ENCODE peak calls at places on chromosomes 3 and 15, in four cellular contexts. F, C, H and E are unnamed samples.

GRCh38 chr3:14428087-14429067 is 26.0 kb downstream of the SLC6A6 start:
- DNase-seq in F (no peak), C (no peak), H (no peak), E (no peak)

GRCh38 chr15:101795455-101795854 is 7.9 kb upstream of the OR4F6 start:
- DNase-seq in F (no peak), C (peak; percentile 93), H (no peak), E (peak; percentile 24)

GRCh38 chr15:39230917-39231285 is 350.0 kb upstream of the THBS1 start:
- DNase-seq in F (no peak), C (no peak), H (no peak), E (no peak)

GRCh38 chr15:38672814-38673292 is 108.2 kb upstream of the RASGRP1 start:
- DNase-seq in F (no peak), C (no peak), H (peak; percentile 86), E (no peak)

GRCh38 chr15:63156708-63157065 is 590 bp downstream of the RPS27L start:
- DNase-seq in F (peak; percentile 31), C (peak; percentile 47), H (no peak), E (peak; percentile 56)

GRCh38 chr3:59605318-59605717 is 555.5 kb upstream of the CFAP20DC start:
- DNase-seq in F (no peak), C (no peak), H (no peak), E (no peak)

GRCh38 chr3:32901005-32901932 is 50.2 kb upstream of the CCR4 start:
- DNase-seq in F (no peak), C (no peak), H (no peak), E (no peak)

GRCh38 chr3:143686638-143687197 is 161.6 kb downstream of the SLC9A9 start:
- DNase-seq in F (no peak), C (no peak), H (no peak), E (no peak)

GRCh38 chr3:158713094-158713499 is 19.2 kb downstream of the RARRES1 start:
- DNase-seq in F (no peak), C (no peak), H (no peak), E (peak; percentile 99)

GRCh38 chr3:159892801-159893200 is 95.8 kb upstream of the IL12A start:
- DNase-seq in F (no peak), C (no peak), H (no peak), E (no peak)

GRCh38 chr15:63596666-63597032 is 538 bp upstream of the FBXL22 start:
- DNase-seq in F (no peak), C (no peak), H (no peak), E (no peak)

GRCh38 chr3:113536627-113537101 is 4.3 kb downstream of the SIDT1 start:
- DNase-seq in F (no peak), C (no peak), H (no peak), E (peak; percentile 10)

GRCh38 chr3:18772699-18773305 is 347.7 kb upstream of the SATB1 start:
- DNase-seq in F (no peak), C (no peak), H (no peak), E (no peak)

GRCh38 chr3:109073116-109073515 is 44.8 kb downstream of the MORC1 start:
- DNase-seq in F (no peak), C (no peak), H (no peak), E (no peak)

GRCh38 chr15:99993681-99994131 is 260.5 kb upstream of the LYSMD4 start:
- DNase-seq in F (no peak), C (no peak), H (no peak), E (no peak)
- TF ChIP-seq FOS in F (no peak), C (no peak), H (no peak), E (no peak)

DNA sequence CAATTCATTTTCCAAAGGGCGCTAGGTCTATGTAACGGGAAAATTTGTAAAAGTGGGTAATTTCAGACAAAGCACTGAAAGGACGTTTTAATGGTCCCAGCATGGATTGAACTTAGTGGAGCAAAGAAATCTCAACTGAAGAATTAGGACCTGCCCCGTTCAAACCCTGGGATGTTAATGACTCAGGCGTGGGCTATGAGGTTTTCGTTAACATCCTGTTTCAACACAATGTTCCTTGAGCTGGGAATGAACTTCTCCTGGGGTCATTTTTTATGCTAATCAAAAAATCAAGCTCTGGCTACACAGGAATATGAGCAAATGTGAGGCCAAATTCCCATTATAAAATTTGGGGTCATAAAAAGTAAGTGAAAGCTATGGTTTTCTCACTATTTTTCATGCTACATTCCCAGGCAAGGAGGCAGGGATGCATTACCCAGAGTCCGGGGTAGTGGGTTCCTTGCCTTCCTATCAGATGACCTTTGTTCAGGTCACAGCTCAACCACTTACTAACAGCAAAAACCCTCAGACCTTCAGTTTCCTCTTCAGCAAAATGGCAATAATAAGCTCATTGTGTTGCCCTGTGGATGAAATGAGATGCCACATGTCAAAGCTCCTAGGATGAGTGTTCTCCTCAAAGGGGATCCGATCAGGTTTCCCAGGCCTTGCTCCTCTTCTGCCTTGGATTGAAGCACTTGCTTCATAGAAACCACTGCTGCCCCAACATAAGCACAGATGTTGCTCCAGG is 271.4 kb downstream of the ARRDC4 start:
- DNase-seq in F (no peak), C (no peak), H (no peak), E (no peak)
- TF ChIP-seq FOS in F (no peak), C (no peak), H (no peak), E (no peak)

GRCh38 chr3:188486126-188486525 is 332.2 kb downstream of the LPP start:
- DNase-seq in F (no peak), C (peak; percentile 59), H (no peak), E (no peak)
- TF ChIP-seq FOS in F (no peak), C (no peak), H (no peak), E (no peak)

DNA sequence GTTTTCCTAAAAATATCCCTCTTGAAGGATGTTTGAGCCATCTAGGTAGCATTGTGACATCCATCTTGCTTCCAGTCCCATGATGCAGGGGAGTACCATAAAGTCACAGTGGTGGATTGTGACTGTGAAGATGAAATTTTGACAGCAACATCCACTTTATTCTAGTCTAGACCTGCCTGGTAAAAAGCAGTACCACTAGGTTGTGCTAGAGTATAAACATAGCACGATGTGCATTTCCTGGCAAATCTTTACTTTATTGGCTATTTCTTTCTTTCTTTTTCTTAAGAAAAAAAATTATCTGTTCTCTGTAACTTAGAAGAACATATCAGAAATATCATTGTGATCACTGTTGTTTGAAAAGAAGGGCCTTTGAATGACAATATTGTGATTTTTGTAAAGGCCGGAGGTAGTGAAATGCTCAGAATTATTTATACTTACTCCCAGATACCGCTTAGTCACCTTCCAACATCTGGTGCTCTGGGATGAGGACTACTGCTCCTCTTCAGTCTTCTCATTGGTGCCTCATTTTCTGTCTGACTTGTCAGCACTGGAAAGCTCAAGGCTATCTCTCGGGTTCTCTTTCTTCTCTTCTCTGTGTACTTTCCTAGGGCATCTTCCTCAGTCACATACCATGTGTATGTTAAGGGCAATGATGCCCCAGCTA is 35.6 kb downstream of the AGBL1 start:
- DNase-seq in F (no peak), C (no peak), H (no peak), E (no peak)
- TF ChIP-seq FOS in F (no peak), C (no peak), H (no peak), E (no peak)

GRCh38 chr3:176909044-176909443 is 288.2 kb downstream of the TBL1XR1 start:
- DNase-seq in F (no peak), C (no peak), H (no peak), E (no peak)

GRCh38 chr3:176906046-176906905 is 291.0 kb downstream of the TBL1XR1 start:
- DNase-seq in F (no peak), C (peak; percentile 90), H (no peak), E (peak; percentile 88)

DNA sequence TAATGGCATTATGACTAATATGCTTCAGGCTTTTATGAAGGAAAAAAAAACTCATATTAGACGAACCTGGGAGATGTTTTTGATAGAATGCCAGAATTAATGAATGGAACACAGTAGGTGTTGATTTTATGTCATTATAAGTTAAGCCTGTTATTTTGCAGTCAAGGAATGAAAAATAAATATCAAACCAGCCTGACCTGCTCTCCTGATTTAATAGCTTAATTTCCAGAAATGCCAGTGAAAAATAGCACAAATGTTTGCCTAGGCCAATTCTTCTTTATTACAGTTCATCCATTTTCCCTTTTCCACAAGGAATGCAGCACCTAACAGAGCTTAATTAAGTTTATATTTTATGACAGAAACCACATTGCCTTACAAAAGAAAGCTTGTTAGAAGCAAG is 292.0 kb downstream of the TBL1XR1 start:
- DNase-seq in F (no peak), C (no peak), H (no peak), E (peak; percentile 6)
- TF ChIP-seq FOS in F (no peak), C (no peak), H (no peak), E (no peak)

GRCh38 chr15:98904466-98905048 is 103.0 kb downstream of the PGPEP1L start:
- DNase-seq in F (peak; percentile 55), C (peak; percentile 75), H (no peak), E (peak; percentile 53)
- TF ChIP-seq FOS in F (no peak), C (no peak), H (no peak), E (no peak)

DNA sequence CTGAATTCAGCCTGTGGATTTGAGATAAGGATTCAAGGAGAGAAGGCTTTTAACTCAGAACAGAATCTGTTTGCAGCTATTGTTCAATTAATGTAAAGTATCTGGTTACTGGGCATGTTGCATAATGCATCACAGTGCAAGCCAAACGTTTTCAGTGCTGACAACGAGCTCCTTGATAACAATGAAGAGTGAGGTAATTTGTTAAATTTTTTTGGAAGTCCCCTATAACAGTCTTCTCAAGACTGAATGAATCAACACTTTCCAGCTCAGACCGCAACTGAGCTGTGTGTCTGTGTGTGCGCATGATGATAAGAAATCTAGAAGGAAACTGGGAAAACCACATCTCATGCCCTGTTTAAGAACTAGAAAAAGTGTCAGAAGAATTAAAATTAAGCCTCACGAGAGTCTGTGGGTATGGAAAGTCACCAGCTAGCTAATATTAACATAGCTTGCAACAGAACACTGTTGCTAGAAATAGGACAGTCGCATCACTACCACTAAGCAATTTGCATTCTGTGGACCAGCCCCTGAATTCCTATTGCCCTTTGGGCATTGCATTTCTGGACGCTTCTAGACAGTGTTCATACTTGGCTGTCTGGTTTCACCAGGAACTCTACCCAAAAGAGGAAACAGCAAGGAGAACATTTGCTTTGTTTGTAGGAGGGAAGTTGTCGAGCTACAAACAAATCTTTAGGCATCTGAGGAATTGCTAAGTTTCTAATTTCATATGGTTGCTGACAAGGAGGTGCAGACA is 43.7 kb upstream of the ATP2C1 start:
- DNase-seq in F (peak; percentile 40), C (peak; percentile 46), H (peak; percentile 95), E (no peak)
- TF ChIP-seq FOS in F (peak; percentile 11), C (no peak), H (no peak), E (no peak)

DNA sequence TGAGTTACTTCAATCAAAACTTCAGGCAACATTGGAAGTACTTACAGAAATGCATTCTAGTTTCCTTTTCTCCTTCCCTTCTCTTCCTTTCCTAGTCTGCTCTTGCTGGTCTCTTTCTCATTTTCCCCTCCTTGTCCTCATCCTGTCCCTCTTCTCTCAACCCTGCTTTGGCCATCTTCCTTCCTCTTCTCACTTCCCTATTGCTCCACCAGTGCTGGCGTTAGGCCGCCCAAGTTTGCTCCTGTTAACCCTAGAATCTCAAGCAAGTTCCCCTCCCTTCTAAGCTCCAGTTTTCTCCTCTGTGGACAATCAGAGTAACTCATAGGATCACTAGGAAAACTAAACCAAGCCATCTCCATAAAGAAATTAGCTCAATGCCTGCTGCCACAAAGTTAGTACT is 4.7 kb downstream of the ATP8B4 start:
- DNase-seq in F (no peak), C (no peak), H (no peak), E (no peak)
- TF ChIP-seq FOS in F (no peak), C (no peak), H (no peak), E (no peak)